ENCODE peak calls at places on chromosome 22, in ten cellular contexts. E, D, F, Y, B, U, S, J, L and H are unnamed samples.

GRCh38 chr22:47929073-47929472 is 1166.6 kb downstream of the TBC1D22A start:
- DNase-seq in E (no peak), D (no peak), F (no peak), Y (no peak), B (no peak), U (no peak), S (no peak), J (no peak), L (no peak), H (no peak)

GRCh38 chr22:35839811-35840739 is 122.4 kb downstream of the APOL5 start:
- DNase-seq in E (peak), D (peak), F (peak), Y (peak), B (peak), U (peak), S (no peak), J (peak), L (peak), H (peak)

GRCh38 chr22:36110306-36110791 is 50.2 kb downstream of the APOL3 start:
- DNase-seq in E (no peak), D (no peak), F (no peak), Y (no peak), B (no peak), U (no peak), S (no peak), J (no peak), L (no peak), H (no peak)

GRCh38 chr22:35892192-35892591 is 136.4 kb downstream of the RBFOX2 start:
- DNase-seq in E (no peak), D (no peak), F (no peak), Y (no peak), B (no peak), U (no peak), S (no peak), J (peak), L (no peak), H (peak)

GRCh38 chr22:31897842-31898241 is 46.5 kb upstream of the YWHAH start:
- DNase-seq in E (no peak), D (no peak), F (no peak), Y (no peak), B (no peak), U (no peak), S (no peak), J (no peak), L (no peak), H (peak)

GRCh38 chr22:37043828-37044538 is 7.6 kb upstream of the KCTD17 start:
- DNase-seq in E (no peak), D (peak), F (no peak), Y (peak), B (no peak), U (peak), S (peak), J (peak), L (peak), H (peak)

GRCh38 chr22:32809786-32810185 is 8.3 kb downstream of the TIMP3 start:
- DNase-seq in E (no peak), D (no peak), F (no peak), Y (no peak), B (no peak), U (no peak), S (no peak), J (no peak), L (no peak), H (no peak)

GRCh38 chr22:31399211-31400022 is at the start of gene DRG1:
- DNase-seq in E (peak), D (peak), F (peak), Y (peak), B (peak), U (peak), S (peak), J (peak), L (peak), H (peak)

GRCh38 chr22:38313384-38313955 is 3.8 kb downstream of the CSNK1E start:
- DNase-seq in E (peak), D (no peak), F (peak), Y (peak), B (no peak), U (peak), S (no peak), J (peak), L (peak), H (peak)

GRCh38 chr22:36386351-36386899 is 1.3 kb downstream of the MYH9 start:
- DNase-seq in E (no peak), D (peak), F (no peak), Y (peak), B (no peak), U (no peak), S (peak), J (no peak), L (no peak), H (no peak)

GRCh38 chr22:50445071-50445879 is 29.6 kb downstream of the SBF1 start:
- DNase-seq in E (no peak), D (no peak), F (no peak), Y (no peak), B (no peak), U (no peak), S (no peak), J (no peak), L (no peak), H (no peak)

GRCh38 chr22:33116846-33117547 is 58.8 kb upstream of the SYN3 start:
- DNase-seq in E (no peak), D (no peak), F (no peak), Y (no peak), B (no peak), U (no peak), S (no peak), J (no peak), L (no peak), H (no peak)

GRCh38 chr22:37186997-37187522 is 987 bp downstream of the C1QTNF6 start:
- DNase-seq in E (no peak), D (no peak), F (no peak), Y (no peak), B (no peak), U (peak), S (peak), J (no peak), L (no peak), H (peak)

GRCh38 chr22:36493690-36494110 is 12.3 kb upstream of the TXN2 start:
- DNase-seq in E (no peak), D (no peak), F (no peak), Y (peak), B (no peak), U (peak), S (peak), J (no peak), L (no peak), H (no peak)

GRCh38 chr22:26847816-26848215 is 190.4 kb downstream of the MIAT start:
- DNase-seq in E (no peak), D (no peak), F (no peak), Y (no peak), B (no peak), U (no peak), S (no peak), J (no peak), L (no peak), H (no peak)

GRCh38 chr22:47837703-47838102 is 1075.3 kb downstream of the TBC1D22A start:
- DNase-seq in E (no peak), D (no peak), F (no peak), Y (no peak), B (peak), U (no peak), S (no peak), J (peak), L (no peak), H (peak)

GRCh38 chr22:36056980-36057379 is 28.4 kb upstream of the RBFOX2 start:
- DNase-seq in E (no peak), D (no peak), F (no peak), Y (no peak), B (no peak), U (no peak), S (no peak), J (peak), L (no peak), H (peak)

GRCh38 chr22:35349704-35350538 is 31.0 kb upstream of the HMOX1 start:
- DNase-seq in E (no peak), D (no peak), F (no peak), Y (no peak), B (no peak), U (no peak), S (no peak), J (peak), L (no peak), H (peak)

GRCh38 chr22:38455063-38455529 is at the start of gene KCNJ4:
- DNase-seq in E (no peak), D (no peak), F (no peak), Y (no peak), B (no peak), U (no peak), S (peak), J (no peak), L (no peak), H (no peak)

GRCh38 chr22:17172172-17172833 is 13.2 kb upstream of the HDHD5 start:
- DNase-seq in E (no peak), D (peak), F (no peak), Y (no peak), B (no peak), U (peak), S (peak), J (no peak), L (no peak), H (no peak)

GRCh38 chr22:39318507-39319283 is 728 bp downstream of the RPL3 start:
- DNase-seq in E (no peak), D (no peak), F (no peak), Y (no peak), B (no peak), U (no peak), S (no peak), J (peak), L (no peak), H (peak)

GRCh38 chr22:37293172-37293571 is 10.9 kb downstream of the CYTH4 start:
- DNase-seq in E (no peak), D (no peak), F (no peak), Y (no peak), B (no peak), U (no peak), S (no peak), J (no peak), L (no peak), H (no peak)

GRCh38 chr22:40094449-40094848 is 83.3 kb upstream of the TNRC6B start:
- DNase-seq in E (no peak), D (no peak), F (no peak), Y (no peak), B (no peak), U (no peak), S (peak), J (peak), L (no peak), H (peak)

GRCh38 chr22:41526802-41527799 is 17.2 kb downstream of the POLR3H start:
- DNase-seq in E (no peak), D (no peak), F (no peak), Y (peak), B (peak), U (peak), S (peak), J (peak), L (no peak), H (peak)

GRCh38 chr22:39362271-39362670 is 12.5 kb downstream of the SYNGR1 start:
- DNase-seq in E (no peak), D (no peak), F (no peak), Y (no peak), B (no peak), U (no peak), S (peak), J (no peak), L (no peak), H (no peak)

GRCh38 chr22:41197808-41198585 is 7.1 kb upstream of the L3MBTL2 start:
- DNase-seq in E (no peak), D (no peak), F (no peak), Y (peak), B (no peak), U (peak), S (no peak), J (no peak), L (no peak), H (no peak)

GRCh38 chr22:31094741-31095140 is 12.6 kb downstream of the SELENOM start:
- DNase-seq in E (no peak), D (no peak), F (no peak), Y (no peak), B (no peak), U (no peak), S (no peak), J (no peak), L (no peak), H (no peak)

GRCh38 chr22:27799334-27800249 is 2.0 kb downstream of the MN1 start:
- DNase-seq in E (no peak), D (no peak), F (no peak), Y (no peak), B (no peak), U (peak), S (no peak), J (no peak), L (no peak), H (no peak)

GRCh38 chr22:38850941-38851849 is 7.4 kb upstream of the NPTXR start:
- DNase-seq in E (no peak), D (no peak), F (no peak), Y (no peak), B (no peak), U (no peak), S (no peak), J (peak), L (no peak), H (peak)

GRCh38 chr22:37162221-37163095 is 12.7 kb upstream of the IL2RB start:
- DNase-seq in E (no peak), D (no peak), F (no peak), Y (no peak), B (no peak), U (no peak), S (peak), J (no peak), L (no peak), H (no peak)

GRCh38 chr22:38110008-38110862 is at the start of gene BAIAP2L2:
- DNase-seq in E (no peak), D (no peak), F (no peak), Y (peak), B (no peak), U (no peak), S (no peak), J (no peak), L (no peak), H (no peak)

GRCh38 chr22:27299181-27300085 is 502.1 kb downstream of the MN1 start:
- DNase-seq in E (no peak), D (no peak), F (no peak), Y (no peak), B (no peak), U (no peak), S (no peak), J (no peak), L (no peak), H (no peak)

GRCh38 chr22:48279465-48279765 is 1517.0 kb downstream of the TBC1D22A start:
- DNase-seq in E (no peak), D (peak), F (no peak), Y (no peak), B (no peak), U (no peak), S (no peak), J (no peak), L (no peak), H (no peak)

GRCh38 chr22:33678523-33678922 is 241.8 kb downstream of the LARGE1 start:
- DNase-seq in E (no peak), D (no peak), F (no peak), Y (no peak), B (no peak), U (no peak), S (no peak), J (no peak), L (no peak), H (no peak)

GRCh38 chr22:30833328-30833727 is 135.2 kb downstream of the MORC2 start:
- DNase-seq in E (no peak), D (no peak), F (no peak), Y (no peak), B (no peak), U (no peak), S (no peak), J (no peak), L (no peak), H (no peak)

GRCh38 chr22:32622004-32622761 is 147.6 kb downstream of the FBXO7 start:
- DNase-seq in E (peak), D (no peak), F (peak), Y (peak), B (peak), U (peak), S (no peak), J (peak), L (peak), H (peak)

GRCh38 chr22:33921576-33922181 is 1.4 kb upstream of the LARGE1 start:
- DNase-seq in E (no peak), D (peak), F (no peak), Y (peak), B (peak), U (peak), S (peak), J (peak), L (no peak), H (peak)

GRCh38 chr22:50574383-50574755 is 3.9 kb downstream of the CPT1B start:
- DNase-seq in E (no peak), D (no peak), F (no peak), Y (no peak), B (no peak), U (no peak), S (peak), J (no peak), L (no peak), H (no peak)

GRCh38 chr22:50608996-50609395 is 8.4 kb downstream of the MAPK8IP2 start:
- DNase-seq in E (no peak), D (no peak), F (no peak), Y (no peak), B (no peak), U (no peak), S (no peak), J (no peak), L (no peak), H (no peak)

GRCh38 chr22:29722587-29722986 is 2.8 kb downstream of the CABP7 start:
- DNase-seq in E (no peak), D (no peak), F (no peak), Y (no peak), B (no peak), U (no peak), S (no peak), J (no peak), L (no peak), H (no peak)

GRCh38 chr22:29722151-29722550 is 2.3 kb downstream of the CABP7 start:
- DNase-seq in E (no peak), D (no peak), F (no peak), Y (no peak), B (no peak), U (no peak), S (no peak), J (no peak), L (no peak), H (no peak)

GRCh38 chr22:29726104-29726503 is 6.3 kb downstream of the CABP7 start:
- DNase-seq in E (no peak), D (no peak), F (no peak), Y (no peak), B (no peak), U (no peak), S (no peak), J (no peak), L (no peak), H (no peak)

GRCh38 chr22:29724843-29725242 is 5.0 kb downstream of the CABP7 start:
- DNase-seq in E (no peak), D (no peak), F (no peak), Y (no peak), B (no peak), U (no peak), S (no peak), J (no peak), L (no peak), H (no peak)

GRCh38 chr22:29723766-29724165 is 4.0 kb downstream of the CABP7 start:
- DNase-seq in E (no peak), D (no peak), F (no peak), Y (no peak), B (no peak), U (no peak), S (no peak), J (no peak), L (no peak), H (no peak)
- TF ChIP-seq CTCF in E (no peak), D (no peak), F (no peak), Y (no peak), B (no peak), U (no peak), S (no peak), J (no peak), L (no peak), H (no peak)

GRCh38 chr22:49423125-49423650 is 404.5 kb downstream of the BRD1 start:
- DNase-seq in E (no peak), D (no peak), F (no peak), Y (no peak), B (no peak), U (no peak), S (no peak), J (no peak), L (no peak), H (no peak)
- TF ChIP-seq CTCF in E (no peak), D (no peak), F (no peak), Y (no peak), B (no peak), U (no peak), S (no peak), J (no peak), L (no peak), H (no peak)

DNA sequence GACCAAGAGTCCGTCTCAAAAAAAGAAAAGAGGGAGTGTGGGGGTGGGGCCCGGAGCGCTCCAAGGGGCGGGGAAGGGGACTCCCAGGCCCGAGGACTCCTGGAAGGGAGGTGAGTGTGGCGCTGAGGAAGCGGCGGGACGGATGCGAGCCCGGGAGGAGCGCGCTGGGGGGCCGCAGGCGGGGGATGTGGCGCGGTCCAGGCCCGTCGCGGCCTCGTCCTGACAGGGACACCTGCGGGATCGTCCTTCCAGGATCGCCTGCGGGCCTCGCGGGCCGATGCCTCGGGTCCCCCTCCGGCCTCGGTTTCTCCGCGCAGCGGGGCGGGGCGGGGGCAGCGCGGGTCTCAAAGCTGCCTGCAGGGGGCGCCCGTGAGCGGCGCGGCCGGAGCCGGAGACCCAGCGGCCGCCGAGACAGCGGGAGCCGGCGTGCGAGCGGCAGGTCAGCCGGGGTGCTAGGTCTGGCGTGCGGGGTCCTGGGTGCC is 3.8 kb upstream of the ADORA2A start:
- DNase-seq in E (no peak), D (no peak), F (no peak), Y (peak), B (peak), U (peak), S (peak), J (no peak), L (no peak), H (no peak)
- TF ChIP-seq CTCF in E (peak), D (peak), F (peak), Y (peak), B (peak), U (peak), S (peak), J (peak), L (peak), H (peak)

GRCh38 chr22:45832180-45832579 is 144.8 kb downstream of the WNT7B start:
- DNase-seq in E (no peak), D (no peak), F (no peak), Y (no peak), B (no peak), U (no peak), S (no peak), J (no peak), L (no peak), H (no peak)

GRCh38 chr22:45832959-45833580 is 143.9 kb downstream of the WNT7B start:
- DNase-seq in E (no peak), D (peak), F (no peak), Y (no peak), B (no peak), U (no peak), S (no peak), J (no peak), L (no peak), H (no peak)

GRCh38 chr22:45830531-45831245 is 146.3 kb downstream of the WNT7B start:
- DNase-seq in E (no peak), D (no peak), F (peak), Y (no peak), B (no peak), U (no peak), S (no peak), J (peak), L (peak), H (no peak)

GRCh38 chr22:45833613-45834012 is 143.3 kb downstream of the WNT7B start:
- DNase-seq in E (no peak), D (no peak), F (no peak), Y (no peak), B (no peak), U (no peak), S (no peak), J (no peak), L (no peak), H (no peak)

GRCh38 chr22:45831394-45831793 is 145.6 kb downstream of the WNT7B start:
- DNase-seq in E (no peak), D (no peak), F (no peak), Y (no peak), B (no peak), U (no peak), S (no peak), J (peak), L (no peak), H (peak)
- TF ChIP-seq CTCF in E (peak), D (no peak), F (peak), Y (no peak), B (no peak), U (peak), S (peak), J (peak), L (peak), H (peak)

GRCh38 chr22:45788530-45788929 is 116.9 kb downstream of the ATXN10 start:
- DNase-seq in E (no peak), D (no peak), F (no peak), Y (no peak), B (no peak), U (no peak), S (no peak), J (no peak), L (no peak), H (no peak)
- TF ChIP-seq CTCF in E (no peak), D (no peak), F (no peak), Y (no peak), B (no peak), U (no peak), S (no peak), J (no peak), L (no peak), H (no peak)